ENCODE peak calls at places on chromosomes 12 and 14, in four cellular contexts. X, B, J and V are unnamed samples.

GRCh38 chr12:112971248-112971647 is 7.1 kb upstream of the OAS2 start:
- DNase-seq in X (no peak), B (no peak), J (no peak), V (no peak)

GRCh38 chr12:70049596-70050360 is 193.5 kb upstream of the CNOT2 start:
- DNase-seq in X (no peak), B (no peak), J (no peak), V (no peak)

GRCh38 chr12:80156306-80156705 is 57.0 kb downstream of the OTOGL start:
- DNase-seq in X (no peak), B (no peak), J (no peak), V (no peak)

GRCh38 chr14:90513151-90514014 is 116.6 kb downstream of the CALM1 start:
- DNase-seq in X (no peak), B (peak; percentile 90), J (peak; percentile 95), V (peak; percentile 73)

GRCh38 chr14:36511981-36512584 is 7.9 kb downstream of the NKX2-1 start:
- DNase-seq in X (no peak), B (no peak), J (no peak), V (no peak)

GRCh38 chr12:49697808-49698207 is 9.4 kb downstream of the FMNL3 start:
- DNase-seq in X (no peak), B (no peak), J (no peak), V (no peak)

GRCh38 chr14:45249847-45250575 is 3.0 kb downstream of the MIS18BP1 start:
- DNase-seq in X (no peak), B (peak; percentile 74), J (no peak), V (no peak)

GRCh38 chr14:72888636-72889201 is 5.2 kb downstream of the DPF3 start:
- DNase-seq in X (no peak), B (no peak), J (no peak), V (no peak)

GRCh38 chr14:69170848-69171247 is 17.9 kb upstream of the DCAF5 start:
- DNase-seq in X (no peak), B (no peak), J (no peak), V (no peak)

GRCh38 chr12:95956557-95957145 is 13.5 kb downstream of the AMDHD1 start:
- DNase-seq in X (no peak), B (no peak), J (no peak), V (no peak)

GRCh38 chr12:5417500-5417899 is 14.4 kb upstream of the NTF3 start:
- DNase-seq in X (no peak), B (no peak), J (no peak), V (no peak)

GRCh38 chr14:96077983-96078686 is 39.0 kb downstream of the C14orf132 start:
- DNase-seq in X (no peak), B (peak; percentile 35), J (no peak), V (no peak)

GRCh38 chr14:94008234-94008633 is 11.1 kb downstream of the CCDC197 start:
- DNase-seq in X (no peak), B (no peak), J (no peak), V (no peak)

GRCh38 chr12:100758083-100758482 is 36.5 kb upstream of the ANO4 start:
- DNase-seq in X (no peak), B (no peak), J (no peak), V (no peak)

GRCh38 chr12:55713721-55714120 is 2.1 kb upstream of the BLOC1S1 start:
- DNase-seq in X (no peak), B (no peak), J (no peak), V (peak; percentile 40)

GRCh38 chr12:75908961-75909699 is 122.4 kb downstream of the PHLDA1 start:
- DNase-seq in X (no peak), B (peak; percentile 85), J (peak; percentile 85), V (peak; percentile 71)

GRCh38 chr14:28707814-28708213 is 58.8 kb upstream of the FOXG1 start:
- DNase-seq in X (no peak), B (no peak), J (no peak), V (no peak)

GRCh38 chr12:109927622-109928021 is 27.5 kb downstream of the TCHP start:
- DNase-seq in X (peak; percentile 66), B (no peak), J (peak; percentile 27), V (peak; percentile 78)

GRCh38 chr14:75822522-75823288 is 159.1 kb downstream of the TGFB3 start:
- DNase-seq in X (no peak), B (peak; percentile 69), J (no peak), V (no peak)

GRCh38 chr12:109758406-109759075 is 44.9 kb downstream of the FAM222A start:
- DNase-seq in X (no peak), B (peak; percentile 33), J (peak; percentile 8), V (no peak)

GRCh38 chr12:88925370-88925915 is 345.2 kb upstream of the KITLG start:
- DNase-seq in X (no peak), B (no peak), J (no peak), V (no peak)

GRCh38 chr12:112916270-112916669 is 9.5 kb downstream of the OAS1 start:
- DNase-seq in X (no peak), B (peak; percentile 78), J (peak; percentile 56), V (no peak)

GRCh38 chr12:65668981-65669695 is 155.1 kb upstream of the HMGA2 start:
- DNase-seq in X (no peak), B (no peak), J (no peak), V (no peak)

GRCh38 chr12:111442301-111443045 is 36.8 kb downstream of the SH2B3 start:
- DNase-seq in X (no peak), B (peak; percentile 66), J (no peak), V (no peak)

GRCh38 chr14:35898217-35898775 is 72.2 kb downstream of the BRMS1L start:
- DNase-seq in X (no peak), B (no peak), J (no peak), V (no peak)

GRCh38 chr14:35335388-35336092 is 43.4 kb downstream of the PSMA6 start:
- DNase-seq in X (no peak), B (peak; percentile 77), J (peak; percentile 87), V (peak; percentile 72)

GRCh38 chr12:111757361-111758119 is 9.2 kb upstream of the ALDH2 start:
- DNase-seq in X (no peak), B (peak; percentile 72), J (peak; percentile 62), V (no peak)

GRCh38 chr12:26124491-26125450 is at the start of gene BHLHE41:
- DNase-seq in X (peak; percentile 47), B (peak; percentile 92), J (peak; percentile 78), V (no peak)

GRCh38 chr12:2963154-2963759 is 4.1 kb downstream of the TEAD4 start:
- DNase-seq in X (no peak), B (no peak), J (no peak), V (no peak)

GRCh38 chr12:66066071-66066928 is 64.2 kb downstream of the LLPH start:
- DNase-seq in X (no peak), B (no peak), J (no peak), V (no peak)

GRCh38 chr14:98896476-98896875 is 375.5 kb downstream of the BCL11B start:
- DNase-seq in X (no peak), B (no peak), J (no peak), V (no peak)

GRCh38 chr12:103334447-103334846 is 161.3 kb downstream of the C12orf42 start:
- DNase-seq in X (no peak), B (no peak), J (no peak), V (no peak)

GRCh38 chr14:100778951-100779690 is 46.8 kb upstream of the MEG3 start:
- DNase-seq in X (no peak), B (peak; percentile 39), J (peak; percentile 21), V (no peak)

GRCh38 chr12:20646239-20646827 is 48.8 kb upstream of the SLCO1C1 start:
- DNase-seq in X (no peak), B (no peak), J (no peak), V (peak; percentile 70)

DNA sequence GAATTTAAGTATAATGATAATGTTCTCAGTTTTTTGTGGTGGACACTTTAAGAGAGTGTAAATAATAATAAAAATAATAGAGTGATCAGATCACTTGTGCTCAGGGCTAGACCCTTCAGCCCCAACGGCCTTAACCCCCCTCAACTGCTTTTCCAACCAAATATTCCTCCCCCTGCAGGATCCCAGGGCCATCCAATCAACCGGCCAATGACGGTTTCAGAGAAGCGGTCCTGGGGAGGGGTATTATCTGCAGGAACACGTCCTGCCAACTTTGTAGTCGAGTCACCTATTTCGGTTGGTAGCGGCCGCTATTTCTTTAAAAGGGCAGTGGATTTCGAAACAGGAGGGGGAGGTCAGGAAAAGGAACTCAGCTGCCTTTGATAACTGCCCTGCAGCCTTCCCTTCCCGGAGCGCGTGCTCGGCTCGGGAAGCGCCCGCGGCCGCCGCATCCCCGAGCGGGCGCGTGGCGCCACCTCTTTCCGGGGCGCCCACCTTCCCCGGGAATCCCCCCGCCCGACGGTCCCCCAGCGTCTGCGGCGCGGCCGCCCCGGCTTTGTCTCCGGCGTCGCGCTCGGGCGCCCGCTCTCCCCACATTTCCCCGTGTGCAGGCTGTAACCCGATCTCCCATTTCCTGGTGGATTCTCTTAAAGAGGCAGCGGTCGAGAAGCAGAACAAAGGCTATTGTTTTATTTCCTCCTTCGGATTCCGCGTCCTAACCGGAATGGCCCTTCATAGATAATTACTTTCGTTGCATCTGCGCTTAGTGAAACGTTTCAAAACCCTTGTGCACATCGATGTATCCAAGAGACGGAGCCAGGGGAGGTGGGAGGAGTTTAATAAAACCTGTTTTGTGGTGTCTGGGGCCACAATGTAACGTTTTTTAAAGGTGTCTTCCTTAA is 711 bp upstream of the ETV6 start:
- DNase-seq in X (peak; percentile 61), B (peak; percentile 85), J (peak; percentile 69), V (peak; percentile 82)
- TF ChIP-seq EP300 in X (peak; percentile 58), B (peak; percentile 8), J (no peak), V (no peak)

GRCh38 chr12:93111791-93112208 is 182.7 kb upstream of the EEA1 start:
- DNase-seq in X (no peak), B (no peak), J (no peak), V (no peak)

GRCh38 chr12:93115198-93115601 is 186.1 kb upstream of the EEA1 start:
- DNase-seq in X (peak; percentile 76), B (no peak), J (no peak), V (no peak)

GRCh38 chr12:93113317-93114006 is 184.4 kb upstream of the EEA1 start:
- DNase-seq in X (no peak), B (no peak), J (no peak), V (no peak)

GRCh38 chr12:93116632-93117031 is 187.5 kb upstream of the EEA1 start:
- DNase-seq in X (no peak), B (no peak), J (no peak), V (no peak)

DNA sequence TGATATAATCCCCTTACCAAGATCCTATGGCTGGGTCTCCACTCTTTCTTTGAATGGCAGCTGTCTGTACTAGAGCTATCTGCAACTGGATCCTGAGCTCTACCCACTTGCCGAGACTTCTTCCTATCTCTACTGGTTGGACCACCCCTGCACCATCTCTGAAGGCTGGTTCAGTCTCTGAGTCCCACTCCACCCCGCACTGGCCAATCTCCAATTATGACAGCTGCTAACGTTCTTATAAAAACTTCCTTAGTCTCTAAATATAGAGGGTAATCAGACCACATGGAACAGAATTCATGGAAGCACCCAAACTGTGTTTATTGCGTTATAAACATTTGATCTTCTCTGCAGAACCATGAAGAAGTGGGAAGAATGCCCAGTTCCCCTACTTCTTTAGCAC is 186.6 kb upstream of the EEA1 start:
- DNase-seq in X (no peak), B (no peak), J (no peak), V (no peak)
- H3K27ac ChIP-seq in X (peak overlapping the region; percentile 49), B (peak overlapping the region; percentile 14), J (peak overlapping the region; percentile 68), V (no peak overlapping the region)

GRCh38 chr12:42469355-42470006 is 120.1 kb downstream of the PRICKLE1 start:
- DNase-seq in X (no peak), B (no peak), J (no peak), V (no peak)
- TF ChIP-seq EP300 in X (no peak), B (no peak), J (no peak), V (no peak)

DNA sequence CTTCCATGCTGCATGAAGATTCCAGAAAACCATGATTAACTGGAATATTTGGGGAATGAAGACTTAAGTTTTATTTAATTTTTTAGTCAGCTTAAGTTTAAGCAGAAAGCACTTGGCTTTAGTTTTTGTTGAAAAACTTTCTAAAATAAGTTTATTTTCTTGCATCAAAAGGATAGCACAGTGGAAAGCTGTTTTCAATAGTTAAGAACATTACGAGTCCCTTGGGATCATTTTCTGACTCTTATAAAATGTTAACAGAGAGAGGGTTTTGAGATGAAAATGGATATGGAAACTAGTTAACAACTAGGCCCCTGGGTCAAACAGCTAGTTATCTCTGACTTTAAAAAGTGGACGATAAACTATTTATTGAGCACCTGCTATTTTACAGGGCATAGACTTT is 181.9 kb upstream of the SLC38A2 start:
- DNase-seq in X (no peak), B (no peak), J (no peak), V (no peak)
- H3K27ac ChIP-seq in X (no peak overlapping the region), B (peak overlapping the region; percentile 79), J (peak overlapping the region; percentile 59), V (peak overlapping the region; percentile 77)